ENCODE peak calls at places on chromosomes 16 and 17, in eight cellular contexts. Q is A549, Z is WTC11, B is IMR-90, M is SK-N-SH, C is K562, E is H1, F is GM12878. K is an unnamed sample.

GRCh38 chr17:8016632-8017424 is 14.4 kb downstream of the GUCY2D start:
- DNase-seq in B (no peak), E (peak; percentile 41), M (peak; percentile 82), Q (peak; percentile 62), Z (peak; percentile 92), F (no peak), C (peak; percentile 54), K (no peak)

GRCh38 chr17:63537001-63537400 is 13.3 kb upstream of the DCAF7 start:
- DNase-seq in E (no peak), C (no peak), B (no peak), M (peak; percentile 54), Z (no peak), Q (no peak), F (no peak), K (no peak)

GRCh38 chr16:66927012-66927436 is 1.7 kb upstream of the RRAD start:
- DNase-seq in C (no peak), Z (peak; percentile 24), B (peak; percentile 88), M (no peak), Q (peak; percentile 52), E (no peak), F (no peak), K (peak; percentile 68)

GRCh38 chr17:1188812-1189211 is 9.0 kb upstream of the ABR start:
- DNase-seq in C (no peak), Z (no peak), B (peak; percentile 27), F (no peak), Q (no peak), M (no peak), E (no peak), K (no peak)

GRCh38 chr16:50599494-50599893 is 51.3 kb downstream of the NKD1 start:
- DNase-seq in C (no peak), Q (no peak), B (no peak), E (no peak), M (no peak), Z (no peak), F (no peak), K (no peak)

GRCh38 chr16:35795361-35796029 is 2336.1 kb downstream of the TP53TG3F start:
- DNase-seq in B (no peak), C (no peak), F (no peak), Z (no peak), E (no peak), Q (no peak), M (peak; percentile 63), K (no peak)

GRCh38 chr16:29994613-29995329 is 646 bp downstream of the HIRIP3 start:
- DNase-seq in B (peak; percentile 66), E (no peak), M (peak; percentile 58), Z (peak; percentile 84), C (peak; percentile 81), Q (no peak), F (no peak), K (no peak)

GRCh38 chr17:36094746-36095145 is 4.8 kb upstream of the CCL3 start:
- DNase-seq in E (no peak), F (no peak), C (no peak), B (no peak), M (no peak), Q (no peak), Z (no peak), K (no peak)

GRCh38 chr17:18258356-18259038 is at the start of gene FLII:
- DNase-seq in M (peak; percentile 89), B (peak; percentile 17), Q (peak; percentile 64), C (peak; percentile 71), F (no peak), E (no peak), Z (peak; percentile 60), K (peak; percentile 19)

GRCh38 chr16:5065813-5066212 is at the start of gene C16orf89:
- DNase-seq in E (no peak), C (no peak), Q (no peak), M (no peak), F (no peak), B (no peak), Z (no peak), K (no peak)

GRCh38 chr17:17424552-17424951 is 52.2 kb upstream of the MED9 start:
- DNase-seq in C (no peak), Q (no peak), E (no peak), F (no peak), B (no peak), Z (no peak), M (no peak), K (no peak)

GRCh38 chr17:80855968-80856862 is 135.4 kb upstream of the CHMP6 start:
- DNase-seq in B (peak; percentile 100), F (peak; percentile 77), M (no peak), Z (no peak), E (no peak), Q (peak; percentile 96), C (peak; percentile 86), K (peak; percentile 31)

GRCh38 chr17:77540531-77540930 is 399.8 kb downstream of the SEC14L1 start:
- DNase-seq in M (no peak), Q (no peak), B (no peak), C (no peak), E (no peak), Z (no peak), F (no peak), K (no peak)
- TF ChIP-seq USF2 in M (no peak), Q (no peak), B (no peak), C (no peak), E (no peak), Z (no peak), F (no peak), K (no peak)

GRCh38 chr17:32323046-32323445 is 18.9 kb downstream of the C17orf75 start:
- DNase-seq in Q (no peak), E (no peak), M (no peak), F (no peak), C (no peak), Z (no peak), B (no peak), K (no peak)

GRCh38 chr17:32319548-32319905 is 22.4 kb downstream of the C17orf75 start:
- DNase-seq in F (peak; percentile 55), Q (peak; percentile 88), Z (peak; percentile 93), E (peak; percentile 47), M (peak; percentile 89), B (peak; percentile 41), C (peak; percentile 81), K (peak; percentile 59)

GRCh38 chr17:32327911-32328310 is 14.1 kb downstream of the C17orf75 start:
- DNase-seq in C (peak; percentile 4), B (no peak), E (no peak), Z (no peak), Q (no peak), F (no peak), M (no peak), K (no peak)

GRCh38 chr17:32320847-32321246 is 21.1 kb downstream of the C17orf75 start:
- DNase-seq in Q (no peak), B (no peak), C (no peak), E (no peak), F (no peak), M (no peak), Z (no peak), K (no peak)

DNA sequence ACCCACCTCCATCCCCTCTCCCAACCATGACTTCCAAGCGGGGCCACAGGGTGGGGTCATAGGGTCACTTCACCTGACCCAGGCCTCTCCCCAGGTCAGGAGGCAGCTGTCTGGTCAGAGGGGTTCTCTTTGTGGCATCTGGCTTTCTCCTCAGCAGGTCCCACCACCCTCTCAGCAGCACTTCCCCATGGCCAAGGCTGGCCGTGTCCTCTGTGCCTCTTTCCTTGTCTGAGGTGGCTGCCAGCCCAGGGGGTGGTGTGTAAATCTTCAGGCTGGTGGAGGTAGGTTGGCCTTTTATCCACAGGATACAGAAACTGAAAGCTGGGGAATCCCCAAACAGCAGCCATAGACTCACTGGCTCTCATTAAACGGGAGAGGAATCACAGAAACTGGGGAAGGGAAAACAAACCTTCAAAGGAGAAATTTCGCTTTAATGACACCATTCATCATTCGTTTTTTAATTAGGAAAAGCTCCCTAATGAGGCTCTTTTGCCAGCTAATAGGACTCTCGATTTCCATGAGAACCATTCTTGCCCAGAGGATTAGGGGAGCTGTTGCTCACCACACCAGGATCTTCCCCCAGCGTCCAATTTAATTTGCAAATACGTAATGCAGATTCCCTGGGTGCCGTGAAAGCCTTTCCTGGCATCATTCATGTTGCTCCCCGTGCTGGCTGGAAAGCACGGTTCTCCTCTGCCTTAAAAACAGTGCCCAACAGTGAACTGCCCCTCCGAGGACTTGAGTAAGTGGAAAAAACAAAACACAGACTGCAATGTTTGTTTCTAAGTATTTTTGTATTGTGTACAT is 18.0 kb downstream of the C17orf75 start:
- DNase-seq in B (peak; percentile 31), E (no peak), Z (no peak), C (no peak), Q (no peak), M (peak; percentile 50), F (no peak), K (no peak)
- TF ChIP-seq USF2 in B (no peak), E (no peak), Z (no peak), C (no peak), Q (no peak), M (no peak), F (no peak), K (no peak)

GRCh38 chr16:56965939-56966515 is 4.3 kb downstream of the CETP start:
- DNase-seq in M (no peak), F (no peak), E (no peak), Q (no peak), C (no peak), B (no peak), Z (no peak), K (no peak)

GRCh38 chr16:56961851-56962281 is at the start of gene CETP:
- DNase-seq in M (no peak), E (no peak), F (no peak), Q (no peak), Z (no peak), B (no peak), C (no peak), K (no peak)

GRCh38 chr16:56964243-56965148 is 2.7 kb downstream of the CETP start:
- DNase-seq in B (peak; percentile 84), E (peak; percentile 88), Z (peak; percentile 98), C (peak; percentile 85), M (peak; percentile 79), Q (peak; percentile 73), F (no peak), K (peak; percentile 83)

GRCh38 chr16:56967733-56968132 is 6.0 kb downstream of the CETP start:
- DNase-seq in M (no peak), Q (no peak), Z (no peak), C (no peak), F (no peak), B (no peak), E (no peak), K (peak; percentile 86)

DNA sequence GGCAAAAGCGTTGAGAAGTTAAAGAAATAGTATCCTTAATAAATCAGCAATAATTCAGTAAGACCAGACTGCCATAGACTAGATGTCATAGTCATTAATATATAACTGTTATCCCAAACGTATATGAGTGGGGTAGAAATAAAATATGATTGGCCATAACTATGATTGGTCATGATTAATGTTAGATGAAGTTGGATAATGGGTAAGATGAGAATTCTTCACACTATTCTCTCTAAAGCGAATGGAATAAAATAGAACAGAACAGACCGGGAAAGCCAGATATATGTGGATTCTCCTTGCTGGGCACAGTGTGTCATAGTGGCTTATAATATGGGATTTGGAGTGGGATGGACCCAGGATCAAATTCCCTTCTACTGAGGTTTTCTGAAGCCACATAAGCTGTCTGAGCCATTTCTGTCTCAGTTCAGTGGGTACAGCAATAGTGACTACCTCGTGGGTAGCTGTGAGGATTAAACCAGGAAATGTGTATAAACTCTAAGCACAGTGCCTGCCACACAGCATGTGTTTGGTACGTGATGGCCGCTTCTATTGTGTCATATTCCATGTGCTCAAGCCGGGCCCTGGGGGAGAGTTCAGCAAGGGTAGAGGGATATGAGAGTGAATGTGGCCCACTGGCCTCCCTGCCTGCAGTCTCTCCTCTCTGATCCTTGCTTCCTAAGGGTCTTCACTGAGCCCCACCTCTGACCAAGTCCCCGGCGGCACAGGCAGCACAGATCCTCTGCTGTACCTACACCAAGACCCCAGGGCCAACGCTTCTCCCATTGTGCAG is 3.6 kb downstream of the CETP start:
- DNase-seq in Z (no peak), Q (no peak), C (no peak), F (no peak), E (no peak), B (peak; percentile 16), M (no peak), K (no peak)
- TF ChIP-seq USF2 in Z (no peak), Q (no peak), C (no peak), F (no peak), E (no peak), B (no peak), M (no peak), K (no peak)

GRCh38 chr16:85172465-85173071 is 60.3 kb upstream of the CIBAR2 start:
- DNase-seq in E (no peak), B (peak; percentile 53), M (peak; percentile 83), C (peak; percentile 53), F (no peak), Q (peak; percentile 66), Z (peak; percentile 60), K (peak; percentile 75)
- TF ChIP-seq USF2 in E (no peak), B (no peak), M (no peak), C (no peak), F (no peak), Q (no peak), Z (no peak), K (no peak)